ENCODE peak calls at places on chromosomes 4 and X, in nine cellular contexts. B, E, Y, Q, N, F, A, X and R are unnamed samples.

GRCh38 chr4:123997116-123997515 is 600.5 kb downstream of the SPRY1 start:
- DNase-seq in X (no peak), E (no peak), N (no peak), Q (no peak), A (no peak), F (no peak), Y (peak), B (peak), R (no peak)

GRCh38 chrX:9286234-9286633 is 178.6 kb upstream of the TBL1X start:
- DNase-seq in F (no peak), E (no peak), A (no peak), B (no peak), X (no peak), N (no peak), Y (no peak), Q (no peak), R (no peak)

GRCh38 chr4:88230399-88230798 is 54.0 kb downstream of the PPM1K start:
- DNase-seq in E (no peak), Q (no peak), F (no peak), A (no peak), N (no peak), X (no peak), B (no peak), Y (no peak), R (no peak)

GRCh38 chr4:81504685-81505598 is 33.2 kb upstream of the RASGEF1B start:
- DNase-seq in F (no peak), Q (peak), A (no peak), X (no peak), B (no peak), Y (no peak), N (peak), E (peak), R (peak)

GRCh38 chr4:77305766-77306165 is 148.8 kb downstream of the CCNG2 start:
- DNase-seq in Y (no peak), X (no peak), B (no peak), A (no peak), F (no peak), N (no peak), E (no peak), Q (no peak), R (no peak)

GRCh38 chr4:131974730-131975129 is 1174.4 kb upstream of the PCDH10 start:
- DNase-seq in X (no peak), F (no peak), Q (no peak), B (peak), Y (no peak), N (no peak), E (no peak), A (no peak), R (no peak)

GRCh38 chrX:114611018-114611619 is 27.2 kb downstream of the HTR2C start:
- DNase-seq in E (no peak), A (peak), B (peak), Q (no peak), N (peak), F (peak), Y (peak), X (peak), R (no peak)

GRCh38 chrX:129876734-129877395 is 29.1 kb upstream of the UTP14A start:
- DNase-seq in A (no peak), Y (no peak), E (no peak), F (no peak), X (peak), Q (no peak), B (peak), N (no peak), R (no peak)

GRCh38 chrX:84415155-84415554 is 87.1 kb downstream of the HDX start:
- DNase-seq in X (no peak), Y (no peak), Q (no peak), A (no peak), B (no peak), E (no peak), N (no peak), F (no peak), R (no peak)

GRCh38 chr4:48360966-48361470 is 19.7 kb downstream of the SLAIN2 start:
- DNase-seq in N (no peak), E (no peak), Y (no peak), X (peak), Q (no peak), F (no peak), B (peak), A (no peak), R (no peak)

GRCh38 chr4:126758493-126758892 is 874.3 kb upstream of the INTU start:
- DNase-seq in E (no peak), X (no peak), Q (no peak), A (no peak), N (no peak), B (no peak), F (no peak), Y (no peak), R (no peak)

GRCh38 chr4:139556735-139557505 is 901 bp upstream of the SETD7 start:
- DNase-seq in F (no peak), Q (peak), Y (no peak), A (no peak), B (peak), X (no peak), E (peak), N (peak), R (peak)

GRCh38 chr4:1310796-1311715 is 21.4 kb downstream of the MAEA start:
- DNase-seq in F (no peak), A (no peak), N (no peak), Q (no peak), Y (no peak), X (no peak), E (no peak), B (no peak), R (no peak)

GRCh38 chrX:124388562-124388961 is 42.2 kb downstream of the SH2D1A start:
- DNase-seq in E (no peak), Q (peak), X (peak), F (peak), B (peak), Y (peak), A (no peak), N (peak), R (no peak)

GRCh38 chrX:131728295-131729145 is 184.6 kb downstream of the OR13H1 start:
- DNase-seq in B (peak), X (peak), Y (no peak), Q (peak), A (no peak), E (peak), F (peak), N (no peak), R (no peak)

GRCh38 chrX:49003696-49004095 is 1.6 kb upstream of the GRIPAP1 start:
- DNase-seq in N (no peak), Q (no peak), B (no peak), X (no peak), A (no peak), F (no peak), Y (no peak), E (no peak), R (no peak)

GRCh38 chr4:66974665-66975064 is 570.6 kb downstream of the CENPC start:
- DNase-seq in Y (no peak), N (no peak), Q (no peak), B (no peak), F (no peak), A (no peak), E (no peak), X (peak), R (no peak)

GRCh38 chr4:157978680-157979361 is 194.0 kb downstream of the GASK1B start:
- DNase-seq in X (peak), E (no peak), Q (no peak), F (peak), A (peak), B (peak), N (peak), Y (peak), R (no peak)

GRCh38 chr4:42673084-42673429 is 16.2 kb upstream of the ATP8A1 start:
- DNase-seq in F (no peak), B (peak), N (no peak), E (no peak), X (peak), A (no peak), Y (no peak), Q (peak), R (no peak)

GRCh38 chr4:155430895-155431467 is 54.2 kb upstream of the MAP9 start:
- DNase-seq in X (no peak), E (no peak), A (no peak), Y (no peak), B (no peak), F (no peak), Q (no peak), N (no peak), R (no peak)

GRCh38 chrX:16087081-16087480 is 36.3 kb upstream of the GRPR start:
- DNase-seq in B (no peak), X (no peak), F (no peak), A (no peak), E (no peak), N (no peak), Y (no peak), Q (no peak), R (no peak)

GRCh38 chr4:39231660-39232059 is 49.3 kb downstream of the WDR19 start:
- DNase-seq in Y (no peak), E (no peak), A (no peak), B (no peak), F (no peak), N (no peak), Q (no peak), X (no peak), R (no peak)

GRCh38 chrX:22392176-22392814 is 119.6 kb downstream of the CBLL2 start:
- DNase-seq in E (no peak), B (peak), N (no peak), Q (no peak), X (peak), A (no peak), F (no peak), Y (no peak), R (no peak)

GRCh38 chr4:100895572-100896197 is 377.9 kb upstream of the EMCN start:
- DNase-seq in E (no peak), F (no peak), N (no peak), Q (no peak), B (no peak), Y (no peak), A (no peak), X (no peak), R (no peak)

GRCh38 chr4:119526786-119527550 is 101.6 kb downstream of the PDE5A start:
- DNase-seq in A (peak), X (peak), N (no peak), B (peak), E (no peak), Q (no peak), F (no peak), Y (no peak), R (no peak)

GRCh38 chr4:74522251-74522991 is 77.5 kb downstream of the AREG start:
- DNase-seq in B (peak), Y (no peak), N (no peak), Q (no peak), X (peak), A (no peak), F (no peak), E (no peak), R (no peak)

GRCh38 chrX:53116101-53116500 is 22.2 kb downstream of the KANTR start:
- DNase-seq in F (no peak), X (peak), A (no peak), Y (no peak), N (no peak), B (peak), Q (no peak), E (no peak), R (no peak)

GRCh38 chr4:74794341-74794801 is at the start of gene BTC:
- DNase-seq in B (peak), N (peak), F (peak), E (peak), Q (no peak), Y (peak), X (no peak), A (no peak), R (peak)

GRCh38 chrX:45774961-45775360 is 574.3 kb upstream of the DIPK2B start:
- DNase-seq in N (no peak), Y (no peak), X (peak), F (no peak), B (peak), A (no peak), Q (no peak), E (no peak), R (no peak)

GRCh38 chrX:69163936-69164741 is 1.1 kb downstream of the PJA1 start:
- DNase-seq in A (no peak), N (peak), Y (no peak), F (no peak), Q (no peak), B (no peak), X (no peak), E (no peak), R (no peak)

GRCh38 chr4:79181190-79181589 is 144.7 kb downstream of the NAA11 start:
- DNase-seq in E (no peak), X (no peak), F (no peak), A (no peak), Q (no peak), Y (no peak), B (no peak), N (no peak), R (no peak)

GRCh38 chr4:14446904-14447303 is 555.4 kb upstream of the CPEB2 start:
- DNase-seq in B (peak), E (no peak), X (no peak), Q (no peak), F (no peak), A (no peak), Y (no peak), N (no peak), R (no peak)

GRCh38 chr4:84482564-84483563 is 16.2 kb downstream of the NKX6-1 start:
- DNase-seq in B (no peak), Q (no peak), A (no peak), F (no peak), N (no peak), E (no peak), X (no peak), Y (no peak), R (no peak)

GRCh38 chr4:7647211-7647931 is 212.6 kb upstream of the PSAPL1 start:
- DNase-seq in N (no peak), E (no peak), Y (no peak), A (no peak), X (no peak), Q (no peak), B (no peak), F (no peak), R (no peak)

GRCh38 chr4:10074767-10075105 is 41.9 kb downstream of the WDR1 start:
- DNase-seq in F (no peak), A (no peak), E (no peak), Q (no peak), Y (no peak), B (peak), N (no peak), X (peak), R (no peak)

GRCh38 chr4:158532556-158533231 is 11.0 kb downstream of the RXFP1 start:
- DNase-seq in Y (no peak), F (no peak), E (no peak), Q (no peak), N (no peak), A (no peak), B (no peak), X (no peak), R (no peak)

GRCh38 chr4:53805291-53805690 is 214.0 kb upstream of the LNX1 start:
- DNase-seq in X (no peak), F (no peak), N (no peak), B (no peak), A (no peak), Y (no peak), E (no peak), Q (no peak), R (no peak)

GRCh38 chrX:151789179-151789800 is 54.7 kb downstream of the CNGA2 start:
- DNase-seq in X (peak), F (no peak), A (peak), B (peak), Q (peak), E (peak), Y (no peak), N (no peak), R (no peak)

GRCh38 chrX:69556094-69557011 is 52.2 kb downstream of the NALF2 start:
- DNase-seq in Y (peak), A (no peak), B (peak), Q (no peak), E (no peak), F (no peak), N (no peak), X (no peak), R (no peak)

GRCh38 chrX:93346309-93346708 is 327.1 kb downstream of the NAP1L3 start:
- DNase-seq in X (no peak), E (no peak), B (no peak), Q (no peak), F (no peak), N (no peak), A (no peak), Y (no peak), R (no peak)
- H3K4me3 ChIP-seq in X (no peak), E (no peak), B (no peak), Q (no peak), F (no peak), N (no peak), A (no peak), Y (no peak), R (no peak)

DNA sequence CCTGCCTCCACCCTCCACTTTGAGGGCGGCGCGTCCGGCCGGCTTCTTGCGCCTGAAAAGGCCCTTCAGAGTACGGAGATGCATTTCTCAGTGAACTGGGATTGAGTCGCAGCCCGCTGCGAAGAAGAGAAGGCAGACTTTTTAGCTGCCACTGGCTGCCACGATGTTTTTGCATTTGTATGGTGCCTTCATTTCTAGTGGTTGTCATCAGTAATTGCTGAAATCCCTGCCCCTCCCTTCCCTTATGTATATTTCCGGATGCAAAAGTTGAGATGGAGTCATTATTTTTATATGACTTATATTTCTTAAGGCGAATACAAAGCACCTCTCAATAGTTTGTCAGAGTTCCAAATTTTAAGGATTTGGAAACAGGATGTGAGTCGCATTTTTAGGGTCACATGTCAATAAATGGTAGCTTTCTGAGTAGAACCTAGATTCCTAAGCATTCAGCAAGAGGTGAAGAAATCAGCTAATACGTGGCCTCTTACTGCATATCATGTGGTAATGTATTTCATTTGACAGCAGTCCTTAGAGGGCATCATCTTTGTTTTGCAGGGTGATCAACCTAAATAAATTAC is 652 bp downstream of the ATP6AP2 start:
- DNase-seq in E (no peak), A (no peak), Y (no peak), F (no peak), X (peak), N (no peak), Q (no peak), B (peak), R (no peak)
- H3K4me3 ChIP-seq in E (peak), A (peak), Y (peak), F (peak), X (peak), N (peak), Q (peak), B (peak), R (peak)

GRCh38 chrX:2321411-2321810 is 179.4 kb downstream of the DHRSX start:
- DNase-seq in N (no peak), F (no peak), Q (no peak), B (no peak), X (no peak), Y (no peak), E (no peak), A (no peak), R (no peak)
- H3K4me3 ChIP-seq in N (no peak), F (no peak), Q (peak), B (no peak), X (no peak), Y (no peak), E (no peak), A (no peak), R (no peak)

DNA sequence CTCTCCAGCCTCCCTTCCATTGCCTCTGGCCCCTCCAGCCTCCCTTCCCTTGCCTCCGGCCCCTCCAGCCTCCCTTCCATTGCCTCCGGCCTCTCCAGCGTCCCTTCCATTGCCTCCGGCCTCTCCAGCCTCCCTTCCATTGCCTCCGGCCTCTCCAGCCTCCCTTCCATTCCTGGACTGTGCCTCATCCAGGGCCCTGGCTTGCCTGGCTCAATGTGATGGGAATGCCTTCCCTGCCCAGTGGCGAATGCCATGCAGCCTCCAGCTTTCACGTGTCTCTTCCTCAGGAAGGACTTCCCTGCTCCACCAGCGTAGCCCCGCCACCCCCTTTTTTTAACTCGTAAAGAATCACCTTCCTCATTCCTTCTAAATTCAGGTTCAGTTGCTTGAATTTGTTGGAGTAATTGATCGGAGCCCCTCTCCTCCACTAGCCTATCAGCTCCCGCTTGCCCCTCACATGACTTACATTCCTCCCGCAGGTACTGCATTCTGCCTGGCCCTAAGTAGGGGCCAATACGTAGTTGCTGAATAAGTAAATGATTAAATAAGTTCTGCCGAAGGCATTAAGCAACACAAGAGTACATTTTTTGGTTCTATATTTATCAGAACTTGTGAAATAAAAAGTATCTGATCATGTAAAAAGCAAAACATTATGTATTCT is 30.3 kb downstream of the SORBS2 start:
- DNase-seq in X (no peak), Q (no peak), B (no peak), N (no peak), A (no peak), E (no peak), F (no peak), Y (no peak), R (no peak)
- H3K4me3 ChIP-seq in X (no peak), Q (no peak), B (no peak), N (no peak), A (no peak), E (no peak), F (no peak), Y (no peak), R (no peak)

GRCh38 chr4:105956566-105956965 is 61.3 kb downstream of the NPNT start:
- DNase-seq in A (no peak), X (no peak), Y (no peak), E (no peak), B (no peak), Q (no peak), N (no peak), F (no peak), R (no peak)
- H3K4me3 ChIP-seq in A (no peak), X (no peak), Y (no peak), E (no peak), B (no peak), Q (no peak), N (no peak), F (no peak), R (no peak)